ENCODE peak calls at places on chromosomes 3 and 15, in five cellular contexts. M, A, B, F and Y are unnamed samples.

GRCh38 chr15:46151786-46152185 is 517.0 kb downstream of the SQOR start:
- DNase-seq in M (peak; percentile 7), A (no peak), B (no peak), F (peak; percentile 15), Y (no peak)

GRCh38 chr15:99163271-99164062 is 58.6 kb downstream of the SYNM start:
- DNase-seq in M (no peak), A (no peak), B (no peak), F (peak; percentile 51), Y (no peak)

GRCh38 chr3:150635526-150635925 is 32.4 kb downstream of the SELENOT start:
- DNase-seq in M (no peak), A (no peak), B (no peak), F (no peak), Y (no peak)

GRCh38 chr3:88589131-88589530 is 439.4 kb downstream of the C3orf38 start:
- DNase-seq in M (no peak), A (no peak), B (no peak), F (no peak), Y (no peak)

GRCh38 chr3:120299403-120299802 is 14.4 kb upstream of the GPR156 start:
- DNase-seq in M (no peak), A (no peak), B (no peak), F (no peak), Y (no peak)

GRCh38 chr3:61080737-61081445 is 170.4 kb downstream of the FHIT start:
- DNase-seq in M (no peak), A (no peak), B (no peak), F (no peak), Y (no peak)

GRCh38 chr3:111547645-111548044 is 5.6 kb downstream of the CD96 start:
- DNase-seq in M (no peak), A (no peak), B (no peak), F (no peak), Y (no peak)

GRCh38 chr15:65184305-65184943 is 718 bp downstream of the CLPX start:
- DNase-seq in M (peak; percentile 72), A (peak; percentile 57), B (no peak), F (peak; percentile 57), Y (peak; percentile 8)

GRCh38 chr15:52217186-52217585 is 26.0 kb upstream of the GNB5 start:
- DNase-seq in M (no peak), A (no peak), B (no peak), F (no peak), Y (no peak)

GRCh38 chr3:129974451-129975331 is at the start of gene TRH:
- DNase-seq in M (no peak), A (no peak), B (no peak), F (no peak), Y (no peak)

GRCh38 chr3:48338635-48339034 is 5.2 kb upstream of the SPINK8 start:
- DNase-seq in M (no peak), A (no peak), B (no peak), F (no peak), Y (no peak)

GRCh38 chr3:62968128-62968527 is 92.9 kb upstream of the CADPS start:
- DNase-seq in M (no peak), A (no peak), B (no peak), F (no peak), Y (no peak)

GRCh38 chr15:90054618-90055097 is 47.6 kb downstream of the IDH2 start:
- DNase-seq in M (no peak), A (no peak), B (no peak), F (no peak), Y (peak; percentile 67)

GRCh38 chr3:127004641-127005397 is 21.9 kb downstream of the PLXNA1 start:
- DNase-seq in M (no peak), A (no peak), B (no peak), F (no peak), Y (no peak)

GRCh38 chr3:179069762-179070390 is 1.7 kb downstream of the ZMAT3 start:
- DNase-seq in M (no peak), A (peak; percentile 8), B (no peak), F (peak; percentile 58), Y (peak; percentile 39)

GRCh38 chr15:25175033-25175788 is 220.4 kb downstream of the SNRPN start:
- DNase-seq in M (no peak), A (no peak), B (no peak), F (no peak), Y (no peak)